ENCODE peak calls at places on chromosomes 3 and 15, in six cellular contexts. Z is stimulated activated CD8-positive, alpha-beta memory T cell treated with anti-CD3 and anti-CD28 coated beads, Interleukin-7, amount 100 ng/mL, for 1 hour; I is astrocyte of the spinal cord; W is NB4; D is NCI-H1092 treated with DMSO at 0.1 percent for 48 hours; Y is MCF 10A. N is an unnamed sample.

GRCh38 chr3:175456496-175456895 is 597.4 kb downstream of the NAALADL2 start:
- DNase-seq in Z (no peak), I (no peak), W (no peak), D (no peak), Y (no peak), N (no peak)

GRCh38 chr3:153961498-153961897 is 159.7 kb upstream of the ARHGEF26 start:
- DNase-seq in Z (no peak), I (no peak), W (no peak), D (peak; percentile 79), Y (no peak), N (no peak)

GRCh38 chr3:182609575-182610156 is 183.6 kb upstream of the ATP11B start:
- DNase-seq in Z (no peak), I (no peak), W (no peak), D (peak; percentile 13), Y (peak; percentile 71), N (no peak)

GRCh38 chr15:51269496-51269895 is 68.9 kb downstream of the CYP19A1 start:
- DNase-seq in Z (no peak), I (no peak), W (no peak), D (no peak), Y (no peak), N (no peak)

GRCh38 chr3:65665922-65666321 is 372.8 kb downstream of the MAGI1 start:
- DNase-seq in Z (no peak), I (peak; percentile 36), W (no peak), D (no peak), Y (no peak), N (no peak)

GRCh38 chr3:74631341-74631740 is 16.9 kb upstream of the CNTN3 start:
- DNase-seq in Z (no peak), I (no peak), W (no peak), D (no peak), Y (no peak), N (no peak)

GRCh38 chr3:174844746-174845145 is 14.4 kb upstream of the NAALADL2 start:
- DNase-seq in Z (no peak), I (no peak), W (no peak), D (no peak), Y (no peak), N (no peak)

GRCh38 chr3:170049146-170050000 is 11.6 kb downstream of the GPR160 start:
- DNase-seq in Z (no peak), I (no peak), W (no peak), D (no peak), Y (no peak), N (peak; percentile 15)

GRCh38 chr3:10808130-10808735 is 7.8 kb upstream of the SLC6A11 start:
- DNase-seq in Z (no peak), I (no peak), W (no peak), D (no peak), Y (no peak), N (no peak)

GRCh38 chr3:103786296-103786695 is 1351.5 kb downstream of the ZPLD1 start:
- DNase-seq in Z (no peak), I (no peak), W (no peak), D (no peak), Y (no peak), N (no peak)

GRCh38 chr15:39596358-39597051 is 15.6 kb downstream of the THBS1 start:
- DNase-seq in Z (no peak), I (peak; percentile 32), W (no peak), D (no peak), Y (no peak), N (no peak)

GRCh38 chr15:45307230-45307924 is 55.3 kb downstream of the SLC28A2 start:
- DNase-seq in Z (no peak), I (peak; percentile 59), W (peak; percentile 21), D (peak; percentile 2), Y (peak; percentile 37), N (peak; percentile 28)

GRCh38 chr15:92343869-92344643 is 49.6 kb upstream of the ST8SIA2 start:
- DNase-seq in Z (no peak), I (no peak), W (no peak), D (peak; percentile 80), Y (no peak), N (no peak)

GRCh38 chr3:152937234-152937633 is 102.3 kb downstream of the P2RY1 start:
- DNase-seq in Z (no peak), I (no peak), W (no peak), D (no peak), Y (no peak), N (no peak)

GRCh38 chr3:102181202-102181920 is 253.5 kb upstream of the ZPLD1 start:
- DNase-seq in Z (no peak), I (peak; percentile 91), W (no peak), D (no peak), Y (peak; percentile 42), N (peak; percentile 33)

GRCh38 chr3:185822957-185823279 is 1.9 kb downstream of the IGF2BP2 start:
- DNase-seq in Z (no peak), I (no peak), W (no peak), D (no peak), Y (no peak), N (no peak)

GRCh38 chr3:53104762-53105161 is 25.5 kb downstream of the RFT1 start:
- DNase-seq in Z (no peak), I (no peak), W (peak; percentile 82), D (no peak), Y (no peak), N (no peak)

GRCh38 chr3:172194702-172195392 is 155.5 kb downstream of the FNDC3B start:
- DNase-seq in Z (no peak), I (peak; percentile 76), W (no peak), D (peak; percentile 53), Y (no peak), N (no peak)

N was measured in HTR-8/SVneo.